ENCODE peak calls at places on chromosomes 3 and 15, in eight cellular contexts. One of them, this sample, is unnamed.

GRCh38 chr3:132265488-132265887 is 51.7 kb upstream of the ACP3 start:
- DNase-seq in NB4: no peak
- DNase-seq in K562: no peak
- DNase-seq in IMR-90: no peak
- DNase-seq in testis: no peak
- DNase-seq in H54: no peak
- DNase-seq in lower leg skin: no peak
- DNase-seq in suprapubic skin: no peak
- DNase-seq in this sample: no peak

GRCh38 chr3:8328971-8329370 is 172.7 kb upstream of the LMCD1 start:
- DNase-seq in IMR-90: no peak
- DNase-seq in H54: no peak
- DNase-seq in NB4: no peak
- DNase-seq in suprapubic skin: no peak
- DNase-seq in K562: no peak
- DNase-seq in testis: no peak
- DNase-seq in lower leg skin: no peak
- DNase-seq in this sample: no peak

GRCh38 chr3:194117114-194117845 is 18.7 kb upstream of the HES1 start:
- DNase-seq in NB4: no peak
- DNase-seq in IMR-90: no peak
- DNase-seq in suprapubic skin: no peak
- DNase-seq in lower leg skin: no peak
- DNase-seq in K562: no peak
- DNase-seq in H54: no peak
- DNase-seq in testis: no peak
- DNase-seq in this sample: no peak

GRCh38 chr15:77329202-77329601 is 90.7 kb downstream of the PEAK1 start:
- DNase-seq in NB4: no peak
- DNase-seq in IMR-90: no peak
- DNase-seq in suprapubic skin: no peak
- DNase-seq in K562: no peak
- DNase-seq in lower leg skin: no peak
- DNase-seq in H54: no peak
- DNase-seq in testis: no peak
- DNase-seq in this sample: no peak

GRCh38 chr15:101669744-101670143 is 17.6 kb upstream of the TM2D3 start:
- DNase-seq in testis: no peak
- DNase-seq in K562: no peak
- DNase-seq in IMR-90: no peak
- DNase-seq in lower leg skin: no peak
- DNase-seq in H54: no peak
- DNase-seq in suprapubic skin: no peak
- DNase-seq in NB4: peak; percentile 44
- DNase-seq in this sample: peak; percentile 19

GRCh38 chr15:75070674-75071073 is 47.3 kb downstream of the PPCDC start:
- DNase-seq in lower leg skin: peak; percentile 53
- DNase-seq in NB4: no peak
- DNase-seq in suprapubic skin: no peak
- DNase-seq in K562: no peak
- DNase-seq in testis: no peak
- DNase-seq in IMR-90: no peak
- DNase-seq in H54: no peak
- DNase-seq in this sample: no peak

GRCh38 chr3:160540546-160540945 is 24.8 kb downstream of the KPNA4 start:
- DNase-seq in suprapubic skin: no peak
- DNase-seq in IMR-90: peak; percentile 50
- DNase-seq in NB4: no peak
- DNase-seq in K562: no peak
- DNase-seq in H54: no peak
- DNase-seq in testis: no peak
- DNase-seq in lower leg skin: no peak
- DNase-seq in this sample: no peak

GRCh38 chr3:16290007-16290826 is 25.2 kb downstream of the OXNAD1 start:
- DNase-seq in testis: peak; percentile 58
- DNase-seq in lower leg skin: no peak
- DNase-seq in suprapubic skin: no peak
- DNase-seq in H54: no peak
- DNase-seq in K562: peak; percentile 48
- DNase-seq in IMR-90: peak; percentile 67
- DNase-seq in NB4: peak; percentile 64
- DNase-seq in this sample: peak; percentile 56

GRCh38 chr3:158111861-158112260 is 2.0 kb downstream of the RSRC1 start:
- DNase-seq in testis: no peak
- DNase-seq in NB4: peak; percentile 72
- DNase-seq in suprapubic skin: no peak
- DNase-seq in IMR-90: no peak
- DNase-seq in lower leg skin: no peak
- DNase-seq in H54: no peak
- DNase-seq in K562: no peak
- DNase-seq in this sample: no peak

GRCh38 chr3:10226293-10226692 is 22.0 kb upstream of the TATDN2 start:
- DNase-seq in IMR-90: no peak
- DNase-seq in K562: no peak
- DNase-seq in suprapubic skin: no peak
- DNase-seq in lower leg skin: no peak
- DNase-seq in H54: no peak
- DNase-seq in NB4: no peak
- DNase-seq in testis: no peak
- DNase-seq in this sample: no peak

GRCh38 chr3:186054481-186055399 is 54.1 kb downstream of the ETV5 start:
- DNase-seq in IMR-90: no peak
- DNase-seq in testis: no peak
- DNase-seq in suprapubic skin: no peak
- DNase-seq in K562: no peak
- DNase-seq in lower leg skin: no peak
- DNase-seq in NB4: no peak
- DNase-seq in H54: no peak
- DNase-seq in this sample: no peak

GRCh38 chr3:155946178-155946577 is 75.7 kb downstream of the GMPS start:
- DNase-seq in IMR-90: peak; percentile 92
- DNase-seq in K562: no peak
- DNase-seq in NB4: no peak
- DNase-seq in lower leg skin: no peak
- DNase-seq in testis: no peak
- DNase-seq in H54: peak; percentile 30
- DNase-seq in suprapubic skin: no peak
- DNase-seq in this sample: no peak

GRCh38 chr3:185330238-185330637 is 32.7 kb upstream of the MAP3K13 start:
- DNase-seq in lower leg skin: no peak
- DNase-seq in K562: no peak
- DNase-seq in H54: no peak
- DNase-seq in IMR-90: no peak
- DNase-seq in testis: no peak
- DNase-seq in NB4: peak; percentile 50
- DNase-seq in suprapubic skin: no peak
- DNase-seq in this sample: no peak

GRCh38 chr3:72361990-72362389 is 486.3 kb downstream of the SHQ1 start:
- DNase-seq in NB4: no peak
- DNase-seq in suprapubic skin: no peak
- DNase-seq in testis: no peak
- DNase-seq in H54: no peak
- DNase-seq in K562: no peak
- DNase-seq in IMR-90: no peak
- DNase-seq in lower leg skin: no peak
- DNase-seq in this sample: no peak

GRCh38 chr15:42065008-42065407 is 29.4 kb downstream of the PLA2G4D start:
- DNase-seq in suprapubic skin: peak; percentile 74
- DNase-seq in lower leg skin: peak; percentile 86
- DNase-seq in NB4: no peak
- DNase-seq in testis: peak; percentile 21
- DNase-seq in K562: no peak
- DNase-seq in IMR-90: no peak
- DNase-seq in H54: no peak
- DNase-seq in this sample: no peak

GRCh38 chr3:135966875-135967274 is 1.3 kb downstream of the PPP2R3A start:
- DNase-seq in H54: no peak
- DNase-seq in NB4: no peak
- DNase-seq in testis: no peak
- DNase-seq in IMR-90: no peak
- DNase-seq in lower leg skin: no peak
- DNase-seq in suprapubic skin: no peak
- DNase-seq in K562: no peak
- DNase-seq in this sample: no peak

GRCh38 chr3:58102976-58103447 is 94.8 kb downstream of the FLNB start:
- DNase-seq in H54: no peak
- DNase-seq in NB4: no peak
- DNase-seq in lower leg skin: no peak
- DNase-seq in suprapubic skin: no peak
- DNase-seq in IMR-90: no peak
- DNase-seq in testis: peak; percentile 57
- DNase-seq in K562: no peak
- DNase-seq in this sample: no peak
- TF ChIP-seq POLR2A in H54: no peak
- TF ChIP-seq POLR2A in NB4: no peak
- TF ChIP-seq POLR2A in lower leg skin: no peak
- TF ChIP-seq POLR2A in suprapubic skin: no peak
- TF ChIP-seq POLR2A in IMR-90: no peak
- TF ChIP-seq POLR2A in testis: no peak
- TF ChIP-seq POLR2A in K562: no peak
- TF ChIP-seq POLR2A in this sample: no peak

DNA sequence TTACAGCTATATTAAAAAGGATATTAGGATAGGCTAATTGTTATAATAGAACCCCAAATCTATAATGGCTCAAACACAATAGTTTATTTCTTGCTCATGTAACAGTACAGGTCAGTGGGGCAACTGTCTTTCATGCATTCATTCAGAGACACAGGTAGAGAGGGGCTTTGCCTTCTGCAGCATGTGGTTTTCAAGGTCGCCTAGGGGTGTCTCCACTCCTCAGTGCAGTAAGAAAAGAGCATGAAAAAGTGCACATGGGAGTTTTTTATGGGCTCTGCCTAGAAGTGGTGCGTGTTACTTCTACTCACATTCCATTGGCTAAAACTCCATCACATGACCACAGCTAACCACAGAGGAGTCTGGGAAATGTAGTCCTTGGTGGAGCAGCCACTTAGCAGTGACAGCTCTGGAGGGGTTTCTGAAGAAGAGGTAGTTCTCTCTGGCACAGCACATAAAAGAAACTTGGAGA is 1.8 kb downstream of the ZBTB38 start:
- DNase-seq in H54: no peak
- DNase-seq in NB4: peak; percentile 86
- DNase-seq in IMR-90: peak; percentile 90
- DNase-seq in testis: peak; percentile 89
- DNase-seq in lower leg skin: no peak
- DNase-seq in suprapubic skin: no peak
- DNase-seq in K562: peak; percentile 90
- DNase-seq in this sample: peak; percentile 87
- TF ChIP-seq POLR2A in H54: no peak
- TF ChIP-seq POLR2A in NB4: no peak
- TF ChIP-seq POLR2A in IMR-90: no peak
- TF ChIP-seq POLR2A in testis: no peak
- TF ChIP-seq POLR2A in lower leg skin: no peak
- TF ChIP-seq POLR2A in suprapubic skin: no peak
- TF ChIP-seq POLR2A in K562: peak; percentile 65
- TF ChIP-seq POLR2A in this sample: no peak

GRCh38 chr3:141486735-141487418 is at the start of gene RASA2:
- DNase-seq in suprapubic skin: no peak
- DNase-seq in NB4: peak; percentile 82
- DNase-seq in K562: peak; percentile 92
- DNase-seq in H54: peak; percentile 70
- DNase-seq in IMR-90: peak; percentile 66
- DNase-seq in lower leg skin: peak; percentile 91
- DNase-seq in testis: peak; percentile 75
- DNase-seq in this sample: peak; percentile 89
- TF ChIP-seq POLR2A in suprapubic skin: peak; percentile 69
- TF ChIP-seq POLR2A in NB4: peak; percentile 87
- TF ChIP-seq POLR2A in K562: peak; percentile 47
- TF ChIP-seq POLR2A in H54: peak; percentile 95
- TF ChIP-seq POLR2A in IMR-90: peak; percentile 85
- TF ChIP-seq POLR2A in lower leg skin: peak; percentile 49
- TF ChIP-seq POLR2A in testis: no peak
- TF ChIP-seq POLR2A in this sample: peak; percentile 62

DNA sequence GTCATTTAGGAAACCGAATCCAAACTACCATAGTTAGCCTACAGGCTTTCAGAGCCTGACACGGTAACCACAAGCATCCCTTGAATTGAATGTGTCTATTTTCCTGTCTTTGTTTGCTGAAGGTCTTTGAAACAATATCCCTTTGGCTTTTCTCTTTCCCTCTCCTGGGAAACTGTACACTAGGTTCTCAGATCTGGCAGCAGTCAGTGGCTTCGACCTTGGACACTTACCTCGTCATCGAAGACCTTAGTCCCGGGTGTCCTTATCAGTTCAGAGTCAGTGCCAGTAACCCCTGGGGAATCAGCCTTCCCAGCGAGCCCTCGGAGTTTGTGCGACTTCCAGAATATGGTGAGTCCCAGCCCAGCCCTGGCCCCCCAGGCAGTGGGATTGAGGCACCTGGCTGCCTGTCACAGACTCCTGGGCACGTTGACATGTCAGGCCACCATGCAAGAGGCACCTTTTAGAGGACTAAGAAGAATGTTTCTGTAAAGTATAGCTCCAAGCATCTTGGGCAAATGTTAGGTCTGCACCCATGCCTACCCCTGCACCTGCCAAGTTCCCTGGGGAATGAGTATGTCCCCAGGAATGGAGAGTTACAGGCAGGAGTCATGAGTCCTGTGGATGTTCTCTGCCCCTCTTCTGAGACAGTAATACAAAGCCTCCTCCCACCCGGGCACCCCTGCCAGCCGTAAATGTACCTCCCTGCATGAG is 30.4 kb upstream of the UMPS start:
- DNase-seq in H54: no peak
- DNase-seq in suprapubic skin: no peak
- DNase-seq in K562: peak; percentile 16
- DNase-seq in NB4: no peak
- DNase-seq in lower leg skin: no peak
- DNase-seq in testis: peak; percentile 72
- DNase-seq in IMR-90: no peak
- DNase-seq in this sample: no peak
- TF ChIP-seq POLR2A in H54: no peak
- TF ChIP-seq POLR2A in suprapubic skin: no peak
- TF ChIP-seq POLR2A in K562: no peak
- TF ChIP-seq POLR2A in NB4: no peak
- TF ChIP-seq POLR2A in lower leg skin: no peak
- TF ChIP-seq POLR2A in testis: no peak
- TF ChIP-seq POLR2A in IMR-90: no peak
- TF ChIP-seq POLR2A in this sample: no peak

GRCh38 chr15:63380828-63381282 is 791 bp downstream of the CA12 start:
- DNase-seq in H54: no peak
- DNase-seq in NB4: no peak
- DNase-seq in K562: no peak
- DNase-seq in lower leg skin: peak; percentile 68
- DNase-seq in testis: no peak
- DNase-seq in IMR-90: no peak
- DNase-seq in suprapubic skin: no peak
- DNase-seq in this sample: no peak

GRCh38 chr15:63382966-63383710 is 1.5 kb upstream of the CA12 start:
- DNase-seq in NB4: no peak
- DNase-seq in K562: no peak
- DNase-seq in testis: no peak
- DNase-seq in suprapubic skin: no peak
- DNase-seq in IMR-90: peak; percentile 37
- DNase-seq in lower leg skin: peak; percentile 76
- DNase-seq in H54: no peak
- DNase-seq in this sample: no peak

GRCh38 chr15:63380151-63380827 is 1.4 kb downstream of the CA12 start:
- DNase-seq in H54: no peak
- DNase-seq in IMR-90: no peak
- DNase-seq in suprapubic skin: no peak
- DNase-seq in NB4: no peak
- DNase-seq in K562: no peak
- DNase-seq in testis: no peak
- DNase-seq in lower leg skin: peak; percentile 68
- DNase-seq in this sample: no peak

GRCh38 chr15:63379492-63380150 is 2.0 kb downstream of the CA12 start:
- DNase-seq in IMR-90: no peak
- DNase-seq in H54: no peak
- DNase-seq in lower leg skin: peak; percentile 76
- DNase-seq in NB4: no peak
- DNase-seq in K562: no peak
- DNase-seq in testis: no peak
- DNase-seq in suprapubic skin: no peak
- DNase-seq in this sample: no peak

GRCh38 chr15:63381301-63382192 is at the start of gene CA12:
- DNase-seq in lower leg skin: peak; percentile 90
- DNase-seq in suprapubic skin: no peak
- DNase-seq in testis: peak; percentile 33
- DNase-seq in K562: no peak
- DNase-seq in NB4: peak; percentile 42
- DNase-seq in IMR-90: peak; percentile 55
- DNase-seq in H54: no peak
- DNase-seq in this sample: peak; percentile 25
- TF ChIP-seq POLR2A in lower leg skin: no peak
- TF ChIP-seq POLR2A in suprapubic skin: no peak
- TF ChIP-seq POLR2A in testis: no peak
- TF ChIP-seq POLR2A in K562: no peak
- TF ChIP-seq POLR2A in NB4: no peak
- TF ChIP-seq POLR2A in IMR-90: peak; percentile 25
- TF ChIP-seq POLR2A in H54: peak; percentile 37
- TF ChIP-seq POLR2A in this sample: no peak

This sample was measured in erythroblast.